ENCODE peak calls at places on chromosomes 1 and 21, in four cellular contexts. B is Panc1, X is left ventricle myocardium inferior, K is kidney epithelial cell. M is an unnamed sample.

GRCh38 chr1:199794105-199794863 is 233.2 kb upstream of the NR5A2 start:
- DNase-seq in X (no peak), B (no peak), K (no peak), M (no peak)

GRCh38 chr1:22884806-22885559 is 87.7 kb downstream of the LACTBL1 start:
- DNase-seq in K (no peak), B (no peak), X (no peak), M (no peak)

GRCh38 chr21:36839123-36839522 is 127.3 kb downstream of the HLCS start:
- DNase-seq in X (no peak), B (no peak), K (no peak), M (no peak)

GRCh38 chr21:38804617-38805281 is 980 bp upstream of the ETS2 start:
- DNase-seq in K (no peak), B (no peak), X (peak), M (peak)

GRCh38 chr1:67535474-67535873 is 105.3 kb upstream of the SERBP1 start:
- DNase-seq in K (peak), B (peak), X (peak), M (peak)

GRCh38 chr21:34523019-34523418 is 11.0 kb upstream of the KCNE1 start:
- DNase-seq in X (no peak), K (no peak), B (no peak), M (no peak)

GRCh38 chr1:89757532-89757931 is 63.3 kb upstream of the LRRC8D start:
- DNase-seq in K (no peak), B (no peak), X (peak), M (no peak)

GRCh38 chr1:15236226-15237145 is 10.5 kb upstream of the FHAD1 start:
- DNase-seq in K (no peak), B (no peak), X (no peak), M (no peak)

GRCh38 chr1:188386161-188386560 is 1557.4 kb downstream of the PLA2G4A start:
- DNase-seq in X (no peak), B (no peak), K (no peak), M (no peak)

GRCh38 chr1:217188280-217189235 is 442.3 kb downstream of the GPATCH2 start:
- DNase-seq in X (no peak), K (no peak), B (no peak), M (no peak)

GRCh38 chr21:45054927-45055612 is 19.3 kb upstream of the ADARB1 start:
- DNase-seq in X (no peak), K (no peak), B (no peak), M (no peak)

GRCh38 chr1:6080469-6080868 is 34.8 kb downstream of the KCNAB2 start:
- DNase-seq in X (no peak), B (no peak), K (no peak), M (peak)

GRCh38 chr1:198701766-198702539 is 63.1 kb downstream of the PTPRC start:
- DNase-seq in K (no peak), X (no peak), B (no peak), M (no peak)

GRCh38 chr1:46364612-46365011 is 24.0 kb downstream of the NSUN4 start:
- DNase-seq in X (no peak), K (no peak), B (no peak), M (peak)

GRCh38 chr1:47725000-47725731 is 272.0 kb downstream of the TRABD2B start:
- DNase-seq in K (no peak), X (no peak), B (no peak), M (no peak)